ENCODE peak calls at places on chromosomes 2 and 18, in four cellular contexts. K is lower lobe of right lung, I is left ventricle myocardium inferior, Z is breast epithelium. H is an unnamed sample.
A peak's percentile ranks its signal among the peaks of the same experiment; 100 is the strongest.

GRCh38 chr2:182650704-182651103 is 65.4 kb upstream of the DNAJC10 start:
- DNase-seq in K (no peak), I (no peak), Z (no peak), H (no peak)

GRCh38 chr18:2351126-2351850 is 220.0 kb downstream of the METTL4 start:
- DNase-seq in K (no peak), I (no peak), Z (no peak), H (no peak)

GRCh38 chr2:234091883-234092282 is 41.4 kb downstream of the SPP2 start:
- DNase-seq in K (no peak), I (no peak), Z (no peak), H (no peak)

GRCh38 chr2:105775809-105776559 is 31.3 kb downstream of the NCK2 start:
- DNase-seq in K (no peak), I (no peak), Z (no peak), H (no peak)

GRCh38 chr18:75156831-75157230 is 52.1 kb downstream of the PTGR3 start:
- DNase-seq in K (no peak), I (no peak), Z (no peak), H (no peak)

GRCh38 chr2:54285451-54285850 is 29.4 kb upstream of the TSPYL6 start:
- DNase-seq in K (no peak), I (no peak), Z (no peak), H (no peak)

GRCh38 chr18:25237571-25238267 is 114.2 kb downstream of the ZNF521 start:
- DNase-seq in K (no peak), I (no peak), Z (no peak), H (no peak)

GRCh38 chr2:121071058-121071504 is 213.9 kb downstream of the TFCP2L1 start:
- DNase-seq in K (peak; percentile 69), I (peak; percentile 68), Z (peak; percentile 52), H (peak; percentile 90)

GRCh38 chr2:6576312-6576711 is 289.4 kb downstream of the CMPK2 start:
- DNase-seq in K (no peak), I (no peak), Z (no peak), H (no peak)

GRCh38 chr2:98669675-98670074 is 61.3 kb downstream of the MGAT4A start:
- DNase-seq in K (no peak), I (no peak), Z (no peak), H (no peak)

GRCh38 chr2:10285191-10285577 is 17.5 kb upstream of the HPCAL1 start:
- DNase-seq in K (no peak), I (no peak), Z (no peak), H (no peak)

GRCh38 chr18:35460719-35461118 is 37.0 kb downstream of the INO80C start:
- DNase-seq in K (no peak), I (no peak), Z (no peak), H (no peak)

GRCh38 chr2:119431976-119432881 is 575 bp downstream of the TMEM37 start:
- DNase-seq in K (peak; percentile 71), I (no peak), Z (no peak), H (peak; percentile 48)

GRCh38 chr2:240555541-240556250 is 2.1 kb downstream of the ANKMY1 start:
- DNase-seq in K (no peak), I (no peak), Z (no peak), H (peak; percentile 17)

GRCh38 chr2:138433995-138434991 is 67.3 kb upstream of the SPOPL start:
- DNase-seq in K (no peak), I (no peak), Z (no peak), H (no peak)

GRCh38 chr2:67039058-67039457 is 358.1 kb upstream of the ETAA1 start:
- DNase-seq in K (no peak), I (no peak), Z (no peak), H (no peak)

GRCh38 chr18:7329036-7329435 is 98.1 kb downstream of the LRRC30 start:
- DNase-seq in K (no peak), I (no peak), Z (no peak), H (no peak)

GRCh38 chr2:216201687-216202306 is 92.6 kb downstream of the XRCC5 start:
- DNase-seq in K (no peak), I (no peak), Z (no peak), H (no peak)

GRCh38 chr2:72198532-72199241 is 51.0 kb upstream of the CYP26B1 start:
- DNase-seq in K (no peak), I (no peak), Z (no peak), H (no peak)

GRCh38 chr2:174796319-174796771 is 32.1 kb upstream of the CHRNA1 start:
- DNase-seq in K (no peak), I (no peak), Z (no peak), H (no peak)

GRCh38 chr2:206799083-206799482 is 33.7 kb downstream of the FASTKD2 start:
- DNase-seq in K (no peak), I (no peak), Z (no peak), H (no peak)

GRCh38 chr2:135570884-135571283 is 39.6 kb downstream of the R3HDM1 start:
- DNase-seq in K (no peak), I (no peak), Z (no peak), H (no peak)
- TF ChIP-seq CTCF in K (no peak), I (no peak), Z (no peak), H (no peak)

GRCh38 chr2:63950414-63950813 is 68.8 kb downstream of the VPS54 start:
- DNase-seq in K (no peak), I (no peak), Z (no peak), H (no peak)
- H3K36me3 ChIP-seq in K (peaks cover 28% of the 10 kb centered on the region), I (peaks cover 54% of the 10 kb centered on the region), Z (peaks cover 6% of the 10 kb centered on the region), H (peaks cover 2% of the 10 kb centered on the region)

GRCh38 chr2:190881074-190881479 is 456 bp downstream of the GLS start:
- DNase-seq in K (no peak), I (no peak), Z (no peak), H (no peak)

GRCh38 chr2:190881480-190882326 is 1.1 kb downstream of the GLS start:
- DNase-seq in K (peak; percentile 83), I (peak; percentile 63), Z (peak; percentile 76), H (peak; percentile 68)

GRCh38 chr2:190882327-190882766 is 1.7 kb downstream of the GLS start:
- DNase-seq in K (no peak), I (no peak), Z (no peak), H (no peak)

GRCh38 chr2:190880374-190881073 is at the start of gene GLS:
- DNase-seq in K (peak; percentile 96), I (peak; percentile 97), Z (peak; percentile 95), H (peak; percentile 97)

DNA sequence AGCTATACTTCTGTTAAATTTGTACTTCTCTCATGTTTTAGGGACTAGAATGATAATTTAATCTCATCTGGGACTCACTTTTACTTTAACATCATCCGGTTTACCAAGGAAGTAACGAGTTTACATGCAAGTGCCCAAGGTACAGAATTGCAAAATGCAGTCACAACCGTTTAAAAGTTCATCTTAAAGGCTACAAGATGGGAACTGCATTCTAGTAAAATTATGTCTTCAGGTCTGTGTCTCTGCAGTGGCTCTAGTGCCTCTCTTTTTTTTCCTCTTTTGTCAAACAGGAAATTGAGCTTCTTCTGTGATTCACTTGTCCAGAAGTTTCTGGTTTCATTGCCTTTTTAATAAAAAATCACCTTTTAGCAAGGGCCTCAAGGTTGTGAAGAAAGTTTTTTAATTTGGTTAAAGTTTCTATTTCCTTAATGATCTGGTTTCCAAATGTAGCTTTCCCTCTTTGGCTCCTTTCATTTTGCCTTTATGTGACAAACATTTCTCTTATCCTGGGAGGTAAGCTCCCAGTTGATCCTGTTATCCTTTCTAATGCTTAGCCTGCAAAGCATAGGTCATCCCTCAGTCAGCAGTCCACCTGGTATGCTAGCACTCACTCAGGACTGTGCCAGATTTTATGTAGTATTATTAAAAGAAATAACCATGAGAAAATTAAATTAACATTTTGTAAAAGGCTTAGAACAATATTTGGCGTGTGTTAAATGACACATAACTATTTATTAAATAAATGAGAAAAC is 2.4 kb downstream of the GLS start:
- DNase-seq in K (no peak), I (no peak), Z (no peak), H (no peak)
- TF ChIP-seq CTCF in K (no peak), I (no peak), Z (no peak), H (no peak)

DNA sequence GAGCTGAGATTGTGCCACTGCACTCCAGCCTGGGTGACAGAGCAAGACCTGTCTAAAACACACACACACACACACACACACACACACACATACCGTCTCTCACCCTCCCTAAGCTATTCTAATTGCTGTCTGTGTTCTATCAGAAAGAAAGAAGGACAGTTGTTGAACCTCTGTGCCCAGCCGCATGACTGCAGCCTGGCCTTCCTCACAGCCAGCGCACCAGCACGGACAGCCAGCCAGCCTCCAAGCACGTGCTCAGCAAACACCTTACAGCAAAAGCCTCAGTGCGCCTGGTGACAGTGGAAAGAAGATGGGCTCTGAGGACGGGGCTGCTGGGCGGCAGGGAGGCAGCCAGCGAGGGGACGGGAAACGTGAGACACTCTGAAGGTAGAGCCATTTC is 58.0 kb downstream of the ZNF516 start:
- DNase-seq in K (no peak), I (peak; percentile 66), Z (no peak), H (no peak)
- H3K36me3 ChIP-seq in K (peaks cover 50% of the 10 kb centered on the region), I (peaks cover 38% of the 10 kb centered on the region), Z (no peaks in the 10 kb centered on the region), H (no peaks in the 10 kb centered on the region)